ENCODE peak calls at places on chromosomes 2 and 18, in six cellular contexts. Y, L, T, R, J and V are unnamed samples. For H3K4me1, the result is how much of the 10 kb centered on the place peaks cover.

GRCh38 chr18:78587626-78588600 is 391.7 kb upstream of the SALL3 start:
- DNase-seq in Y (no peak), L (no peak), T (no peak), R (no peak), J (no peak), V (no peak)

GRCh38 chr18:55500316-55501086 is 87.5 kb downstream of the TCF4 start:
- DNase-seq in Y (peak), L (no peak), T (no peak), R (peak), J (peak), V (no peak)

GRCh38 chr2:225074366-225074765 is 32.1 kb upstream of the DOCK10 start:
- DNase-seq in Y (no peak), L (no peak), T (no peak), R (no peak), J (no peak), V (no peak)

GRCh38 chr18:32770651-32771168 is 2.1 kb downstream of the KLHL14 start:
- DNase-seq in Y (no peak), L (peak), T (peak), R (no peak), J (no peak), V (no peak)

GRCh38 chr2:179222076-179222475 is 42.6 kb downstream of the SESTD1 start:
- DNase-seq in Y (no peak), L (no peak), T (no peak), R (no peak), J (no peak), V (no peak)

GRCh38 chr2:197255550-197255949 is 55.0 kb downstream of the ANKRD44 start:
- DNase-seq in Y (peak), L (peak), T (no peak), R (peak), J (peak), V (peak)

GRCh38 chr2:217618744-217619143 is 384.1 kb downstream of the TNS1 start:
- DNase-seq in Y (no peak), L (no peak), T (no peak), R (no peak), J (no peak), V (no peak)

GRCh38 chr18:32918692-32919250 is 145.9 kb upstream of the KLHL14 start:
- DNase-seq in Y (no peak), L (no peak), T (no peak), R (no peak), J (no peak), V (no peak)

GRCh38 chr2:179642462-179642861 is 218.9 kb downstream of the ZNF385B start:
- DNase-seq in Y (no peak), L (no peak), T (no peak), R (no peak), J (no peak), V (no peak)

GRCh38 chr2:4272261-4272858 is 569.0 kb downstream of the DCDC2C start:
- DNase-seq in Y (no peak), L (no peak), T (no peak), R (no peak), J (no peak), V (no peak)

GRCh38 chr2:36589230-36589630 is 8.7 kb downstream of the FEZ2 start:
- DNase-seq in Y (no peak), L (no peak), T (no peak), R (no peak), J (no peak), V (no peak)

GRCh38 chr2:110106642-110107041 is 9.0 kb downstream of the MALL start:
- DNase-seq in Y (peak), L (no peak), T (no peak), R (peak), J (no peak), V (no peak)

GRCh38 chr2:178008636-178009289 is 63.8 kb downstream of the PDE11A start:
- DNase-seq in Y (peak), L (no peak), T (no peak), R (no peak), J (no peak), V (no peak)

GRCh38 chr2:100812141-100812540 is 7.8 kb upstream of the NPAS2 start:
- DNase-seq in Y (no peak), L (no peak), T (no peak), R (no peak), J (no peak), V (no peak)

GRCh38 chr2:108029912-108030311 is 43.6 kb downstream of the SLC5A7 start:
- DNase-seq in Y (no peak), L (no peak), T (no peak), R (no peak), J (no peak), V (no peak)

GRCh38 chr2:226760412-226761194 is 39.0 kb downstream of the IRS1 start:
- DNase-seq in Y (peak), L (no peak), T (no peak), R (peak), J (no peak), V (no peak)

GRCh38 chr2:37634914-37635358 is 36.5 kb downstream of the CDC42EP3 start:
- DNase-seq in Y (no peak), L (no peak), T (no peak), R (no peak), J (no peak), V (no peak)

GRCh38 chr2:43343573-43344304 is 117.3 kb upstream of the ZFP36L2 start:
- DNase-seq in Y (peak), L (no peak), T (no peak), R (peak), J (no peak), V (no peak)

GRCh38 chr2:133644850-133645249 is 76.6 kb upstream of the NCKAP5 start:
- DNase-seq in Y (no peak), L (no peak), T (no peak), R (no peak), J (no peak), V (no peak)

GRCh38 chr2:238155761-238156694 is 2.7 kb upstream of the ERFE start:
- DNase-seq in Y (peak), L (no peak), T (no peak), R (peak), J (no peak), V (no peak)

GRCh38 chr18:10057808-10058791 is 144.3 kb downstream of the VAPA start:
- DNase-seq in Y (peak), L (no peak), T (no peak), R (peak), J (peak), V (no peak)

GRCh38 chr2:121897335-121897970 is 142.0 kb downstream of the TSN start:
- DNase-seq in Y (peak), L (peak), T (no peak), R (peak), J (peak), V (no peak)

GRCh38 chr2:212644195-212644837 is 105.7 kb upstream of the ERBB4 start:
- DNase-seq in Y (no peak), L (no peak), T (peak), R (no peak), J (no peak), V (no peak)
- H3K14ac ChIP-seq in Y (no peak), L (no peak), T (no peak), R (peak), J (no peak), V (peak)

DNA sequence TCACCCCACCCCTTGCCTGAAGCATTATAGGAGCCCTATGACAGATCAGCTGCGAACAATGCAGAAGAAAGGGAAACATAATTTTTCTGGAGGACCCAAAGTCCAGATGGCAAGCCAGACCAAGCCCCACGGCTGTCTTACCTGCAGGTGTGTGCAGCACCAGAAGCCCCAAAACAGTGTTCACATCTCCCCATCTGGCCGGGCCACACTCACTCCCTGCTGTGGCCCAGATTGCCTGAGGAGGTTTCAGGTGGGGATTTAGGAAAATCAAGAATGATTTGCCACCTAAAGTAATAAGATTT is 11.7 kb upstream of the STK17B start:
- DNase-seq in Y (no peak), L (no peak), T (no peak), R (no peak), J (no peak), V (no peak)
- H3K4me1 ChIP-seq in Y (under half), L (under half), T (under half), R (under half), J (under half), V (under half)

GRCh38 chr2:27809761-27810241 is 38.3 kb downstream of the MRPL33 start:
- DNase-seq in Y (peak), L (no peak), T (no peak), R (peak), J (peak), V (no peak)

GRCh38 chr2:27808984-27809383 is 37.5 kb downstream of the MRPL33 start:
- DNase-seq in Y (no peak), L (no peak), T (no peak), R (no peak), J (no peak), V (no peak)

GRCh38 chr2:27814772-27815171 is 43.3 kb downstream of the MRPL33 start:
- DNase-seq in Y (no peak), L (no peak), T (no peak), R (no peak), J (no peak), V (no peak)

GRCh38 chr2:27808418-27808817 is 36.9 kb downstream of the MRPL33 start:
- DNase-seq in Y (no peak), L (no peak), T (no peak), R (no peak), J (no peak), V (no peak)

GRCh38 chr2:27811768-27812167 is 40.2 kb downstream of the MRPL33 start:
- DNase-seq in Y (peak), L (no peak), T (no peak), R (no peak), J (no peak), V (no peak)
- H3K14ac ChIP-seq in Y (no peak), L (no peak), T (no peak), R (no peak), J (no peak), V (no peak)

GRCh38 chr2:8547284-8548064 is 134.4 kb upstream of the ID2 start:
- DNase-seq in Y (no peak), L (peak), T (no peak), R (no peak), J (no peak), V (no peak)

GRCh38 chr2:8549942-8550341 is 131.9 kb upstream of the ID2 start:
- DNase-seq in Y (no peak), L (no peak), T (no peak), R (no peak), J (no peak), V (no peak)

GRCh38 chr2:8549273-8549922 is 132.5 kb upstream of the ID2 start:
- DNase-seq in Y (no peak), L (peak), T (no peak), R (no peak), J (no peak), V (no peak)

GRCh38 chr2:8548065-8548870 is 133.6 kb upstream of the ID2 start:
- DNase-seq in Y (no peak), L (peak), T (no peak), R (no peak), J (no peak), V (no peak)

DNA sequence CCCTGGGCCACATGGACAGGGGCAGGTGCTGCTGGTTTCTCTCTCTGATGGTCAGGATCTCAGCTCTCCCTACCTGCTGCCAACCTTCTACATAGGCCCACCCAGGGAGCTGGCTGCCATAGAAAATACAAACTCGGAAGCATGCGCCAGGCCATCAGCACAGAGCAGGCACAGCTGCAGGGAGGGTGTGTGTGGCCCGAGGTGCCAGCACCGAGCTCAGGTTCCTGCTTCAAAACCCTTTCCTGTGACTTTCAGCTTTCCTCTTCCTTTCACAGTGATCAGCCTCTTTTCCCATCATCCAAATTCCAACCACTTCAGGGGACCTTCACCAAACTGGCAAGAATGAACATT is 133.0 kb upstream of the ID2 start:
- DNase-seq in Y (no peak), L (no peak), T (no peak), R (no peak), J (no peak), V (no peak)
- H3K4me1 ChIP-seq in Y (under half), L (under half), T (under half), R (under half), J (under half), V (under half)

GRCh38 chr2:25330273-25330672 is 11.5 kb downstream of the DNMT3A start:
- DNase-seq in Y (no peak), L (no peak), T (no peak), R (no peak), J (no peak), V (no peak)

GRCh38 chr2:25330937-25331336 is 10.8 kb downstream of the DNMT3A start:
- DNase-seq in Y (no peak), L (no peak), T (no peak), R (no peak), J (no peak), V (no peak)

GRCh38 chr2:25324905-25325592 is 16.7 kb downstream of the DNMT3A start:
- DNase-seq in Y (peak), L (no peak), T (no peak), R (no peak), J (no peak), V (no peak)

GRCh38 chr2:25326326-25327013 is 15.3 kb downstream of the DNMT3A start:
- DNase-seq in Y (no peak), L (no peak), T (no peak), R (no peak), J (no peak), V (no peak)

DNA sequence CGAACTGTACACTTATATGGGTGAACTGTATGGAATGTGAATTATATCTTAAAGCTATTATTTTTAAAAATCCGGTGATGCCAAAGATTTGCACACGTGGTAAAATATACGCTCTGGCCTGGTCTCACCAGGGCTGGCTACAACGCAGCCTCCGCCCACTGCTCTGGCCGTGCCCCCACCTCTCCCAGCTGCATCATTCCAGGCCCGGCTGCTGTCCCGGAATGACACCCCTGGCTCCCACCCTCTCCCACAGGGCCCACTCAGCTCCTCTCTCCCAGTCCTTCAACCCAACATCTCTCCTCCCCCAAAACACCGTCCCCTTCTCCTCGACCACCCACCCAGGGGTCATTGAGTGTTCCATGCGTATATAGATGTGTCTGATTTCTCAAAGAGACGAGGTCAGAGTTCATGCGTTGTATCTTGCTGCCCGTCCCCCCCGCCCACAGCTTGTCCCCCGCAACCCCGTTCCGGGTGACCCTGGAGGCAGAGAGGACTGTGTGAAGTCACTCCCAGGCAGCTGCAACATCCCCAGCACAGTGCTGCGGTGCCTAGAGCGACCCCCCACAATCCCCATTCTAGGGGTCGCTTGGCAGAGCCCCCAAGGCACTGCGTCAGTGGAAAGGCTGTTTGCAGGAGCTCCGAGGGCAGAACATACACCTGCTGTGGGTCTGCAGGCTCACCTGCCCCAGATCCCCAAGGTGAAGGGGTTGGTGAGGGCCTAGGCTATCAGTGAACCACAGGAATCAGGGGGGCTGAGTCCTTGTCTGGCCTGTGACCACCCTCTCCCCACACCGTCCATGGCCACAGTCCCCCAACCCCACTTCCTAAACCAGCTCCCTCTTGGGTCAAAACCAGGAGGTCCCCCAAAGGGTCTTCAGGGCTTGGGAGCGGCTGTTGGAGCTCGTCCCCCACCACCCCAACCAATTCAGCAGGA is 13.3 kb downstream of the DNMT3A start:
- DNase-seq in Y (no peak), L (no peak), T (no peak), R (no peak), J (no peak), V (no peak)
- H3K14ac ChIP-seq in Y (no peak), L (no peak), T (no peak), R (no peak), J (no peak), V (peak)

DNA sequence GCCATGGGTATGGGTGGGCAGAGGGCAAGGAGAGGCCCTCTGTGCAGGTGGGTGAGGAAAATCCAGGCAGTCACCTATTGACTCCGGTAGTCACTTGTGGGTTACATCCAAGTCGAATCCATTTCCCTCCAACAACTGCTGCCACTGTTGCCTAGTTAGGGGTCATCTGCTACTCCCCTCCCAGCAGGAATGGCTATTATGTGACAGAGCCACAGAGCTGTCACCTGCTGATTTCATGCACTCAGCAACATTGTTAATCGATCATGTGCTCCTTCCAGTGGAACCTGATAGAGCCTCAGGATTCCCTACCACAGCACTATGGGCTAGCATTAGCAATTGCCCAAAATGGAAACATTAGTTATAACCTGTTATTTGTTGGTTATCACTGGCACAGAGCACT is 31.4 kb downstream of the POLR1A start:
- DNase-seq in Y (no peak), L (no peak), T (no peak), R (no peak), J (no peak), V (no peak)
- H3K4me1 ChIP-seq in Y (under half), L (under half), T (under half), R (under half), J (under half), V (under half)

DNA sequence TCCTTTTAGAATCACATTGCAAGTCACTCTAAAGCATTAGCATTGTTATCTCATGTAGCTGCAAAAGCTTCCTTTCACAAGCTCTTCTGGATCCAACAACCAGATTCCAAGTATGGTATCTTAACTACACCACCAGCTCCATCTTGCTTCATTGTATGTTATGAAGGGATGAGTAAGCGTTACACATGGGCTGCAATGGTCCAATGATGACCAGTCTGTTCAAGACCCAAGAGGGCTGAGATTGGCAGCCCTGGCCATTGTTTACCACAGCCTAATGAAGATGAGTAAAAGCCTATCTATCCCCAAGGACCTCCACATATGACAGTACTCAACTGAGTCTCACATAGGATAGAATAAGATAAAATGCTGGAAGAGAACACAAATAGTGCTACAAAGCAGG is 6.3 kb downstream of the CFLAR start:
- DNase-seq in Y (no peak), L (no peak), T (no peak), R (no peak), J (no peak), V (no peak)
- H3K14ac ChIP-seq in Y (peak), L (no peak), T (no peak), R (no peak), J (no peak), V (no peak)

DNA sequence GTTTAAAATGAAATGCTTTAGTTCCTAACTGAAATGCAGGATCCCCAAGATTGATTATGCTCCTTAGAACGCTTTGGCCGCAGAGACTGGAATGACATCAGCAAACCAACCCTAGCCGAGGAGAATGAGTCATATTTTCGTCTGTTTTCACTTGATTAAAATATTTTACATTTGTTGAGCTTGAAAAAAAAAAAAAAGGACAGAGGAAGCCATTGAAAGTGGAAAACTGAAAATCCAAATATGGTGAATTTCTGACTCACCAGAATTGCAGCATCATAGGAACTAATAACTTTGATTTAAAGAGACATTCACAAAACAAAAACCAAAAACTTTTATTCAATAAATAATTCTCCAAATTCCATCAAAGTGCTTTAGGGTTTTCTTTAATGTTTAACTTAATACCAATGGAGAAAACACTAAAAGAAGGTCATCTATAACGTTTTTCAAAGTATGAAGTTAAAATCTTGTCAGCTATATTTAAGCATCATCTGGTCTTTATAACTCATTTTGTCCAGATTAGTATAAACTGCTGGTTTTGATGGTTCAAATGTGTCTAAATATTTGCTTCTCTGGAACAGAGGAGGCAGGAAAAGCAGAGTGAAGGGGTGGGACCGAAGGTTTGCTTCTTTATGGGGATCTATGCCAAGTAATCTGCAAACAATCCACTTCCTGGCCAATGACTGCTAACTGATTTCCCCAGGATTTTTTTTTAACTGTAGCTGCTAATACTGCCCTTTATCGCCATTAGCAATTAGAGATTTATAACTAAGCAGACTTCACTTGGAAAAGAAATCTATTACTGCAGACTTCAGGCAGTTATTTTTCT is 30.9 kb upstream of the COL5A2 start:
- DNase-seq in Y (peak), L (no peak), T (no peak), R (peak), J (peak), V (no peak)
- H3K4me1 ChIP-seq in Y (under half), L (under half), T (under half), R (under half), J (under half), V (under half)